ENCODE peak calls at places on chromosome 4, in seven cellular contexts. One of them, this sample, is unnamed.

GRCh38 chr4:67721770-67722597 is 21.0 kb upstream of the UBA6 start:
- DNase-seq in SK-N-SH: no peak
- DNase-seq in Panc1: no peak
- DNase-seq in sigmoid colon: no peak
- DNase-seq in HCT116: peak
- DNase-seq in spleen: no peak
- DNase-seq in GM23338: peak
- DNase-seq in this sample: no peak

GRCh38 chr4:152565338-152565737 is 29.4 kb upstream of the FBXW7 start:
- DNase-seq in spleen: no peak
- DNase-seq in SK-N-SH: no peak
- DNase-seq in sigmoid colon: no peak
- DNase-seq in GM23338: no peak
- DNase-seq in Panc1: no peak
- DNase-seq in HCT116: no peak
- DNase-seq in this sample: no peak

GRCh38 chr4:151806511-151806927 is 45.7 kb upstream of the GATB start:
- DNase-seq in sigmoid colon: no peak
- DNase-seq in GM23338: no peak
- DNase-seq in spleen: no peak
- DNase-seq in HCT116: no peak
- DNase-seq in SK-N-SH: no peak
- DNase-seq in Panc1: no peak
- DNase-seq in this sample: no peak

GRCh38 chr4:164748375-164748774 is 5.6 kb upstream of the SMIM31 start:
- DNase-seq in spleen: no peak
- DNase-seq in HCT116: peak
- DNase-seq in Panc1: no peak
- DNase-seq in GM23338: peak
- DNase-seq in SK-N-SH: peak
- DNase-seq in sigmoid colon: no peak
- DNase-seq in this sample: no peak

GRCh38 chr4:125741825-125742452 is 427.2 kb downstream of the FAT4 start:
- DNase-seq in Panc1: no peak
- DNase-seq in spleen: no peak
- DNase-seq in GM23338: peak
- DNase-seq in SK-N-SH: peak
- DNase-seq in HCT116: no peak
- DNase-seq in sigmoid colon: no peak
- DNase-seq in this sample: no peak

GRCh38 chr4:81052119-81053068 is 21.9 kb downstream of the BMP3 start:
- DNase-seq in Panc1: no peak
- DNase-seq in GM23338: peak
- DNase-seq in SK-N-SH: peak
- DNase-seq in sigmoid colon: peak
- DNase-seq in spleen: no peak
- DNase-seq in HCT116: peak
- DNase-seq in this sample: no peak

GRCh38 chr4:89173336-89174090 is 62.2 kb downstream of the TIGD2 start:
- DNase-seq in HCT116: no peak
- DNase-seq in spleen: no peak
- DNase-seq in Panc1: no peak
- DNase-seq in GM23338: no peak
- DNase-seq in sigmoid colon: no peak
- DNase-seq in SK-N-SH: no peak
- DNase-seq in this sample: no peak

GRCh38 chr4:151389316-151389715 is 19.7 kb upstream of the FHIP1A start:
- DNase-seq in GM23338: no peak
- DNase-seq in SK-N-SH: no peak
- DNase-seq in Panc1: no peak
- DNase-seq in spleen: no peak
- DNase-seq in sigmoid colon: no peak
- DNase-seq in HCT116: no peak
- DNase-seq in this sample: no peak

GRCh38 chr4:2910409-2910808 is 52.8 kb downstream of the NOP14 start:
- DNase-seq in GM23338: peak
- DNase-seq in spleen: no peak
- DNase-seq in SK-N-SH: no peak
- DNase-seq in Panc1: no peak
- DNase-seq in sigmoid colon: no peak
- DNase-seq in HCT116: no peak
- DNase-seq in this sample: no peak

GRCh38 chr4:122086338-122086737 is 65.8 kb upstream of the BLTP1 start:
- DNase-seq in sigmoid colon: no peak
- DNase-seq in spleen: no peak
- DNase-seq in GM23338: no peak
- DNase-seq in SK-N-SH: no peak
- DNase-seq in Panc1: no peak
- DNase-seq in HCT116: no peak
- DNase-seq in this sample: no peak

GRCh38 chr4:124757121-124757520 is 44.6 kb upstream of the ANKRD50 start:
- DNase-seq in Panc1: no peak
- DNase-seq in HCT116: no peak
- DNase-seq in sigmoid colon: no peak
- DNase-seq in spleen: no peak
- DNase-seq in GM23338: no peak
- DNase-seq in SK-N-SH: no peak
- DNase-seq in this sample: no peak

GRCh38 chr4:69649207-69649606 is 3.8 kb downstream of the UGT2A1 start:
- DNase-seq in spleen: no peak
- DNase-seq in GM23338: no peak
- DNase-seq in HCT116: no peak
- DNase-seq in sigmoid colon: no peak
- DNase-seq in Panc1: no peak
- DNase-seq in SK-N-SH: no peak
- DNase-seq in this sample: no peak

GRCh38 chr4:124754671-124755070 is 42.1 kb upstream of the ANKRD50 start:
- DNase-seq in spleen: no peak
- DNase-seq in sigmoid colon: no peak
- DNase-seq in HCT116: no peak
- DNase-seq in SK-N-SH: no peak
- DNase-seq in Panc1: peak
- DNase-seq in GM23338: no peak
- DNase-seq in this sample: no peak

GRCh38 chr4:153346563-153346962 is 2.1 kb downstream of the MND1 start:
- DNase-seq in HCT116: no peak
- DNase-seq in SK-N-SH: no peak
- DNase-seq in Panc1: no peak
- DNase-seq in spleen: no peak
- DNase-seq in sigmoid colon: no peak
- DNase-seq in GM23338: peak
- DNase-seq in this sample: no peak

GRCh38 chr4:74376888-74377483 is 12.0 kb downstream of the EREG start:
- DNase-seq in HCT116: no peak
- DNase-seq in spleen: no peak
- DNase-seq in Panc1: no peak
- DNase-seq in sigmoid colon: no peak
- DNase-seq in GM23338: peak
- DNase-seq in SK-N-SH: peak
- DNase-seq in this sample: no peak

GRCh38 chr4:140257461-140258305 is 103.7 kb upstream of the MAML3 start:
- DNase-seq in spleen: no peak
- DNase-seq in HCT116: no peak
- DNase-seq in GM23338: no peak
- DNase-seq in SK-N-SH: no peak
- DNase-seq in sigmoid colon: no peak
- DNase-seq in Panc1: no peak
- DNase-seq in this sample: no peak

GRCh38 chr4:173436149-173436579 is 37.2 kb upstream of the SCRG1 start:
- DNase-seq in GM23338: peak
- DNase-seq in Panc1: no peak
- DNase-seq in HCT116: no peak
- DNase-seq in sigmoid colon: no peak
- DNase-seq in spleen: no peak
- DNase-seq in SK-N-SH: no peak
- DNase-seq in this sample: no peak

DNA sequence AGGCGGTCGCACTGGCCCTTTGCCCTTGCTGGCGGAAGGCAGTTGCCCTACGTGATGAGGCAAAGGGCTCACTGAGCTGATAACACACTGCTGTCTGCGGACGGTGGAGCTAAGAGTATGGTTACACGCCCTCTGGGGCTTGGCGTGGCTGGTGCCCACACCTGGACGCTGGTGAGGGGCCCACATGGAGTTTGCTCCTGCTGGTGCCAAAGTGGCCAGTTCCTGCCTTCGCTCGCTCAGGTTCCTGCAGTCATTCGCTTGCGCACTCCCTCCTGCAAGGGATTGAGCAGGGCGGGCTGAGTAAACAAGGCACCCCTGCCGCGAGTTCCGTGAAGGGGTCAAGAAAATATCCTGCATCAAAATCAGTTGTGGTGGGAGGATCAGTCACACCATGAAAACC is 18.4 kb downstream of the SPARCL1 start:
- DNase-seq in sigmoid colon: no peak
- DNase-seq in HCT116: no peak
- DNase-seq in spleen: no peak
- DNase-seq in GM23338: no peak
- DNase-seq in SK-N-SH: no peak
- DNase-seq in Panc1: no peak
- DNase-seq in this sample: no peak
- H3K27ac ChIP-seq in sigmoid colon: no peak
- H3K27ac ChIP-seq in HCT116: no peak
- H3K27ac ChIP-seq in spleen: no peak
- H3K27ac ChIP-seq in GM23338: no peak
- H3K27ac ChIP-seq in SK-N-SH: no peak
- H3K27ac ChIP-seq in Panc1: no peak
- H3K27ac ChIP-seq in this sample: no peak

GRCh38 chr4:10461850-10462400 is 4.7 kb upstream of the ZNF518B start:
- DNase-seq in GM23338: peak
- DNase-seq in HCT116: no peak
- DNase-seq in SK-N-SH: no peak
- DNase-seq in spleen: no peak
- DNase-seq in Panc1: no peak
- DNase-seq in sigmoid colon: no peak
- DNase-seq in this sample: no peak

GRCh38 chr4:10460313-10461047 is 3.3 kb upstream of the ZNF518B start:
- DNase-seq in GM23338: no peak
- DNase-seq in HCT116: no peak
- DNase-seq in spleen: no peak
- DNase-seq in Panc1: no peak
- DNase-seq in SK-N-SH: no peak
- DNase-seq in sigmoid colon: no peak
- DNase-seq in this sample: no peak

GRCh38 chr4:10461091-10461849 is 4.0 kb upstream of the ZNF518B start:
- DNase-seq in HCT116: no peak
- DNase-seq in spleen: peak
- DNase-seq in GM23338: peak
- DNase-seq in SK-N-SH: peak
- DNase-seq in sigmoid colon: no peak
- DNase-seq in Panc1: peak
- DNase-seq in this sample: no peak

GRCh38 chr4:10459305-10459704 is 2.1 kb upstream of the ZNF518B start:
- DNase-seq in SK-N-SH: no peak
- DNase-seq in sigmoid colon: no peak
- DNase-seq in Panc1: no peak
- DNase-seq in spleen: no peak
- DNase-seq in GM23338: no peak
- DNase-seq in HCT116: no peak
- DNase-seq in this sample: no peak

GRCh38 chr4:10462876-10463275 is 5.7 kb upstream of the ZNF518B start:
- DNase-seq in spleen: no peak
- DNase-seq in HCT116: no peak
- DNase-seq in SK-N-SH: no peak
- DNase-seq in Panc1: no peak
- DNase-seq in sigmoid colon: no peak
- DNase-seq in GM23338: no peak
- DNase-seq in this sample: no peak
- TF ChIP-seq POLR2AphosphoS5 in spleen: no peak
- TF ChIP-seq POLR2AphosphoS5 in HCT116: no peak
- TF ChIP-seq POLR2AphosphoS5 in SK-N-SH: no peak
- TF ChIP-seq POLR2AphosphoS5 in Panc1: no peak
- TF ChIP-seq POLR2AphosphoS5 in sigmoid colon: no peak
- TF ChIP-seq POLR2AphosphoS5 in GM23338: no peak
- TF ChIP-seq POLR2AphosphoS5 in this sample: no peak

DNA sequence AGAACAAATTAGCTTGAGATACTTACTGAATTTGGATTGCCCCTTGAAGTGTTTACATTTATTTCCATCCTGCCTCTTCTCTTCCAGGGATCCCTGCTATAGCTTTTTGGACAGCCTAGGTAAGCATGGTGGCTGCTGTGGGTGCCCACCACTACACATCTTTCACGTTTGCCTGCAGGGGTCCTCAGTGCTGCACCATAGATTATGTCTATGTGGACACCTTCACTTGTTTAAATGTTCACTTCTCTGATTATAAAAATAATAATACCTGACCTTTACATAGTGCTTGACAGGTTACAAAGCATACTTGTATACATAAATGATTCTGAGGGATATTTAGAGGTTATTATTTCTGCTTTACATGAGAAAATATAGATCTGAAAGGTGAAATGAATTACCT is 67.9 kb upstream of the SLC4A4 start:
- DNase-seq in spleen: no peak
- DNase-seq in SK-N-SH: peak
- DNase-seq in sigmoid colon: no peak
- DNase-seq in Panc1: no peak
- DNase-seq in GM23338: peak
- DNase-seq in HCT116: peak
- DNase-seq in this sample: no peak
- TF ChIP-seq CTCF in spleen: no peak
- TF ChIP-seq CTCF in SK-N-SH: peak
- TF ChIP-seq CTCF in sigmoid colon: no peak
- TF ChIP-seq CTCF in Panc1: peak
- TF ChIP-seq CTCF in GM23338: peak
- TF ChIP-seq CTCF in HCT116: peak
- TF ChIP-seq CTCF in this sample: no peak

GRCh38 chr4:39104255-39104654 is 42.2 kb downstream of the KLHL5 start:
- DNase-seq in sigmoid colon: no peak
- DNase-seq in HCT116: no peak
- DNase-seq in spleen: no peak
- DNase-seq in Panc1: no peak
- DNase-seq in GM23338: no peak
- DNase-seq in SK-N-SH: no peak
- DNase-seq in this sample: no peak

GRCh38 chr4:39097290-39097689 is 35.3 kb downstream of the KLHL5 start:
- DNase-seq in spleen: no peak
- DNase-seq in SK-N-SH: no peak
- DNase-seq in Panc1: no peak
- DNase-seq in GM23338: no peak
- DNase-seq in sigmoid colon: no peak
- DNase-seq in HCT116: no peak
- DNase-seq in this sample: no peak

GRCh38 chr4:39103291-39103690 is 41.3 kb downstream of the KLHL5 start:
- DNase-seq in Panc1: no peak
- DNase-seq in HCT116: no peak
- DNase-seq in SK-N-SH: no peak
- DNase-seq in spleen: no peak
- DNase-seq in sigmoid colon: no peak
- DNase-seq in GM23338: no peak
- DNase-seq in this sample: no peak

GRCh38 chr4:39106011-39106410 is 44.0 kb downstream of the KLHL5 start:
- DNase-seq in sigmoid colon: no peak
- DNase-seq in HCT116: no peak
- DNase-seq in spleen: no peak
- DNase-seq in Panc1: no peak
- DNase-seq in GM23338: no peak
- DNase-seq in SK-N-SH: no peak
- DNase-seq in this sample: no peak

DNA sequence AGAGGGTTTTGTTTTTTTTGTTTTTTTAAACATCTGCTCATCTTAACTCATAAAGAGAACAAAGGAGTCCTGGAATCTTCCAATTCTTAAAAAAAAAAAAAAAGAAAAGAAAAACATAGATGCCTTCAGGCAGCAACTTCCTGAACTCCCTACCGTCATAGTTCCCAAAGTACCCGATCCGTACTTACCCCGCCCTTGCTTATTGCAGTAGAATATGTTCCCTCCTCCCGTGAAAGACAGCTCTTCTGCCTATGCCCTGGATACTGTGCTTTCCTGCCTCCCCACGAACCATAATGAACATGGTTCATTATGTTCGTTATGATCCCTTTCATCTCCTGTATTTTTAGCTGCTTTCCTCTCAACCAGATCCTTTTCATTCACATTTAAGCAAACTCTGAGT is 40.3 kb downstream of the KLHL5 start:
- DNase-seq in GM23338: no peak
- DNase-seq in Panc1: no peak
- DNase-seq in SK-N-SH: no peak
- DNase-seq in spleen: no peak
- DNase-seq in HCT116: no peak
- DNase-seq in sigmoid colon: no peak
- DNase-seq in this sample: no peak
- H3K27ac ChIP-seq in GM23338: no peak
- H3K27ac ChIP-seq in Panc1: no peak
- H3K27ac ChIP-seq in SK-N-SH: no peak
- H3K27ac ChIP-seq in spleen: no peak
- H3K27ac ChIP-seq in HCT116: no peak
- H3K27ac ChIP-seq in sigmoid colon: no peak
- H3K27ac ChIP-seq in this sample: no peak

This sample was measured in breast epithelium.